ENCODE peak calls at places on chromosomes 3 and 15, in nine cellular contexts. Q, N, B, D, T, V, Y, A and H are unnamed samples.

GRCh38 chr3:126665221-126665936 is 10.5 kb upstream of the TXNRD3 start:
- DNase-seq in Y (no peak), N (no peak), D (no peak), Q (no peak), A (peak), B (no peak), T (no peak), V (no peak), H (no peak)

GRCh38 chr3:126961191-126961790 is 21.6 kb upstream of the PLXNA1 start:
- DNase-seq in V (peak), A (peak), D (no peak), Y (peak), Q (peak), T (no peak), N (no peak), B (peak), H (no peak)

GRCh38 chr15:98983333-98983732 is 24.3 kb downstream of the PGPEP1L start:
- DNase-seq in Q (no peak), V (peak), B (peak), D (no peak), N (no peak), T (no peak), A (no peak), Y (peak), H (no peak)

GRCh38 chr15:70471517-70471916 is 291.8 kb downstream of the UACA start:
- DNase-seq in T (no peak), N (no peak), A (no peak), Q (no peak), V (no peak), B (no peak), D (no peak), Y (no peak), H (no peak)

GRCh38 chr3:124292329-124292728 is 300.4 kb upstream of the ROPN1 start:
- DNase-seq in Y (no peak), T (no peak), A (no peak), N (no peak), D (no peak), V (no peak), B (no peak), Q (no peak), H (peak)

GRCh38 chr15:48590704-48591103 is 54.8 kb downstream of the FBN1 start:
- DNase-seq in T (no peak), D (no peak), Y (no peak), A (no peak), Q (no peak), N (no peak), B (no peak), V (no peak), H (no peak)

GRCh38 chr3:177735441-177735840 is 538.2 kb upstream of the TBL1XR1 start:
- DNase-seq in N (no peak), A (no peak), B (no peak), Y (no peak), Q (no peak), V (peak), T (no peak), D (no peak), H (no peak)

GRCh38 chr3:184604039-184604955 is 42.7 kb downstream of the EPHB3 start:
- DNase-seq in N (no peak), T (no peak), B (no peak), A (peak), Y (no peak), D (no peak), Q (peak), V (no peak), H (peak)

GRCh38 chr3:190481779-190482178 is 32.1 kb upstream of the TMEM207 start:
- DNase-seq in D (no peak), T (no peak), V (no peak), N (no peak), Y (no peak), B (no peak), Q (no peak), A (no peak), H (no peak)

GRCh38 chr3:109643590-109643989 is 306.2 kb upstream of the DPPA4 start:
- DNase-seq in V (no peak), N (no peak), Q (no peak), Y (no peak), D (no peak), B (no peak), T (no peak), A (no peak), H (peak)

GRCh38 chr3:13549513-13550256 is 760 bp downstream of the FBLN2 start:
- DNase-seq in A (no peak), Q (peak), N (no peak), D (no peak), V (no peak), T (no peak), B (no peak), Y (no peak), H (no peak)

GRCh38 chr3:169215461-169215860 is 448.1 kb downstream of the MECOM start:
- DNase-seq in V (no peak), Y (no peak), N (no peak), Q (no peak), T (no peak), B (no peak), D (no peak), A (no peak), H (no peak)

GRCh38 chr15:78207110-78207458 is 27.3 kb downstream of the ACSBG1 start:
- DNase-seq in T (no peak), V (no peak), D (no peak), N (no peak), Q (no peak), B (no peak), A (no peak), Y (no peak), H (no peak)

GRCh38 chr15:66472176-66472999 is 25.2 kb downstream of the SNAPC5 start:
- DNase-seq in D (no peak), Q (no peak), N (peak), Y (no peak), A (no peak), V (peak), T (no peak), B (no peak), H (no peak)

GRCh38 chr3:108301695-108302404 is 5.5 kb downstream of the HHLA2 start:
- DNase-seq in D (no peak), N (no peak), V (no peak), Q (no peak), B (no peak), A (no peak), T (no peak), Y (no peak), H (no peak)

GRCh38 chr3:38349684-38350359 is 3.2 kb downstream of the XYLB start:
- DNase-seq in Y (no peak), D (no peak), T (no peak), B (no peak), V (peak), A (no peak), Q (no peak), N (no peak), H (no peak)

GRCh38 chr15:94370197-94370987 is 139.0 kb downstream of the MCTP2 start:
- DNase-seq in V (no peak), A (no peak), T (no peak), B (no peak), Q (no peak), N (no peak), Y (no peak), D (no peak), H (no peak)

GRCh38 chr15:74780983-74781672 is 752 bp upstream of the CSK start:
- DNase-seq in T (no peak), B (no peak), D (no peak), A (no peak), Y (no peak), N (peak), V (peak), Q (no peak), H (no peak)

GRCh38 chr15:48317221-48317620 is 14.0 kb upstream of the DUT start:
- DNase-seq in Y (no peak), D (no peak), V (no peak), B (no peak), N (no peak), T (no peak), A (no peak), Q (no peak), H (no peak)

GRCh38 chr3:124491098-124491497 is 239.2 kb upstream of the UMPS start:
- DNase-seq in D (no peak), Y (no peak), N (no peak), Q (no peak), A (no peak), B (no peak), T (no peak), V (no peak), H (peak)

GRCh38 chr15:88018865-88019626 is 237.5 kb downstream of the NTRK3 start:
- DNase-seq in B (no peak), D (peak), T (no peak), V (peak), Q (no peak), Y (peak), A (no peak), N (no peak), H (no peak)

GRCh38 chr15:45110256-45110820 is 3.6 kb downstream of the DUOX2 start:
- DNase-seq in A (no peak), V (no peak), N (no peak), D (no peak), T (no peak), Y (no peak), B (no peak), Q (no peak), H (no peak)

GRCh38 chr3:119234610-119235009 is 6.1 kb downstream of the B4GALT4 start:
- DNase-seq in N (no peak), Q (no peak), D (no peak), Y (no peak), B (no peak), T (no peak), A (no peak), V (no peak), H (no peak)

GRCh38 chr3:107938128-107938527 is 152.7 kb downstream of the CD47 start:
- DNase-seq in N (no peak), V (peak), Y (no peak), B (no peak), Q (no peak), T (no peak), D (peak), A (no peak), H (peak)

GRCh38 chr3:16338124-16338523 is 73.1 kb downstream of the OXNAD1 start:
- DNase-seq in Y (no peak), T (no peak), N (peak), B (no peak), Q (no peak), A (no peak), D (no peak), V (peak), H (peak)

GRCh38 chr3:71681224-71681668 is 44.0 kb downstream of the EIF4E3 start:
- DNase-seq in N (no peak), T (peak), B (peak), Q (peak), A (peak), D (peak), V (peak), Y (peak), H (peak)

GRCh38 chr3:34056951-34057390 is 258.5 kb downstream of the PDCD6IP start:
- DNase-seq in Q (no peak), V (peak), T (no peak), B (no peak), A (no peak), D (no peak), Y (no peak), N (no peak), H (no peak)

GRCh38 chr3:136141296-136141785 is 54.8 kb downstream of the MSL2 start:
- DNase-seq in V (no peak), T (no peak), B (no peak), A (no peak), Y (no peak), N (no peak), D (no peak), Q (no peak), H (no peak)

GRCh38 chr15:100261302-100262240 is 80.2 kb downstream of the ADAMTS17 start:
- DNase-seq in A (no peak), Y (no peak), T (no peak), N (no peak), V (no peak), Q (no peak), B (peak), D (no peak), H (no peak)

GRCh38 chr3:126026277-126026751 is 57.3 kb downstream of the ROPN1B start:
- DNase-seq in Q (no peak), V (no peak), D (no peak), B (no peak), T (no peak), N (no peak), Y (no peak), A (no peak), H (no peak)

GRCh38 chr3:45182915-45183881 is 37.0 kb upstream of the CDCP1 start:
- DNase-seq in Y (no peak), B (no peak), A (peak), V (peak), Q (no peak), T (no peak), D (peak), N (no peak), H (peak)

DNA sequence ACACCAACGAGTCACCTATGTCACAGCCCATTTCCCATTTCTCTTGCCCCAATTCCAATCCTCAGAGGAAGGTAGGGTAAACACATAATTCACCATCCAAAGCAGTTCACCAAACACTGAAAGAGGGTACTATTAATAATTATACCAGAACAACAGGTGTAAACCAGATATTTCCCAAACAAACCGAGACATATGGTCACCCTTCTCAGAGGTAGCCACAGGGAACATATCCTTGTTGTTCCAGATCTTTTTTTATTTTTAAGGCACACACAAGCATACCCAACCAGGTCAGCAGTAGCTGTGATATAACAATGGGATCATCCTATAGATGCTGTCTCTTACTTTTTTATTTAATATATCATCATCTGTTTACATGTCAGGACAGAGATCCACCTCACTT is 24.7 kb downstream of the MAGI1 start:
- DNase-seq in A (no peak), D (no peak), V (no peak), Q (no peak), B (no peak), N (no peak), Y (no peak), T (no peak), H (no peak)
- H3K4me3 ChIP-seq in A (no peak), D (no peak), V (no peak), Q (no peak), B (no peak), N (no peak), Y (no peak), T (no peak), H (no peak)

DNA sequence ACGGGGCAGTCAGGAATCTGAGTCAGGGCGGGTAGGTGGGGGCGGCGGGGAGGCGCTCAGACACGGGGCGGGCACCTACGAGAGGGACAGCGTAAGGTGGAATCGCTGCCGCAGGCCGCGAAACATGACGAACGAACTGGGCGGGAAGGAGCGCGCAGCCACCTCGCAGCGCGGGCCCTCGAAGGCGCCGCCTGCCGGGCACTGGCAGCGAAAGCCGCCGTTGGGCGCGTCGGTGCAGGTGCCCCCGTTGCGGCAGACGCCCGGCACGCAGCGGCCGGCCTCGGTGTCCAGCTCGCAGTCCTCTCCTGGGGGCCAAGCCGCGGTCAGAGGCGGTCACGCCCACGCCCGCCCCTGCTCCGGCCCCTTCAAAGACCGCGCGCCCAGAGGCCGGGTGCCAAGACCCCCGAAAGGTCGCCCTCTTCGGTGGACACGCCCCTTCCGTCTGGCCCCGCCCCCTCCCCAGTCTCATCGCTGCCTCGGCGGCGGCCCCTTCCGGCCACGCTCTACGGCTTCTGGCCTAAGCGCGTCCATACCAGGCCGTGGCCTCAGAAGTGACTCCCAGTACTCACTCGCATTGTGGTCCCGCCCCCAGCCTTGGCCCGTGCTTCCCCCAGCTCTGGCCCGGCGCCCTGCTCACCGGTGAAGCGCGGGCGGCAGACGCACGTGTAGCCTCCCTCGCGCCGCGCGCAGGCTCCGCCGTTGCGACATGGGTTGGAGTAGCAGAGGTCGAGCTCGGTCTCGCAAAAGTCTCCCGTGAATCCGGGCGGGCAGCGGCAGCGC is 6.4 kb downstream of the CELSR3 start:
- DNase-seq in B (peak), Q (peak), Y (no peak), A (peak), N (peak), T (no peak), D (peak), V (peak), H (peak)
- H3K4me3 ChIP-seq in B (peak), Q (peak), Y (peak), A (peak), N (peak), T (peak), D (no peak), V (peak), H (peak)

GRCh38 chr3:97245201-97245910 is 431.0 kb downstream of the EPHA6 start:
- DNase-seq in D (no peak), Q (no peak), N (no peak), B (no peak), Y (no peak), A (no peak), T (no peak), V (no peak), H (no peak)
- H3K4me3 ChIP-seq in D (no peak), Q (no peak), N (no peak), B (no peak), Y (no peak), A (no peak), T (no peak), V (no peak), H (no peak)

GRCh38 chr15:23857028-23857641 is 170.0 kb upstream of the NDN start:
- DNase-seq in Q (no peak), B (no peak), A (no peak), D (peak), T (peak), V (peak), N (no peak), Y (no peak), H (peak)

GRCh38 chr15:23855947-23856346 is 168.8 kb upstream of the NDN start:
- DNase-seq in Q (no peak), V (no peak), A (no peak), Y (no peak), N (no peak), T (no peak), B (no peak), D (no peak), H (no peak)

GRCh38 chr15:23859008-23859407 is 171.9 kb upstream of the NDN start:
- DNase-seq in V (no peak), Y (no peak), D (no peak), N (no peak), Q (no peak), A (no peak), B (no peak), T (no peak), H (no peak)

GRCh38 chr15:23860290-23860751 is 173.2 kb upstream of the NDN start:
- DNase-seq in Y (no peak), B (no peak), Q (no peak), D (no peak), V (no peak), A (no peak), N (no peak), T (no peak), H (no peak)

GRCh38 chr15:23860846-23861245 is 173.7 kb upstream of the NDN start:
- DNase-seq in T (no peak), D (no peak), B (no peak), A (no peak), N (no peak), Y (no peak), Q (no peak), V (no peak), H (no peak)
- H3K4me3 ChIP-seq in T (no peak), D (no peak), B (no peak), A (no peak), N (no peak), Y (no peak), Q (no peak), V (no peak), H (no peak)

GRCh38 chr3:52317178-52317577 is 1.1 kb downstream of the DNAH1 start:
- DNase-seq in V (no peak), B (no peak), D (no peak), T (no peak), Q (no peak), A (no peak), N (no peak), Y (no peak), H (no peak)
- H3K4me3 ChIP-seq in V (peak), B (peak), D (peak), T (peak), Q (peak), A (peak), N (no peak), Y (peak), H (no peak)

DNA sequence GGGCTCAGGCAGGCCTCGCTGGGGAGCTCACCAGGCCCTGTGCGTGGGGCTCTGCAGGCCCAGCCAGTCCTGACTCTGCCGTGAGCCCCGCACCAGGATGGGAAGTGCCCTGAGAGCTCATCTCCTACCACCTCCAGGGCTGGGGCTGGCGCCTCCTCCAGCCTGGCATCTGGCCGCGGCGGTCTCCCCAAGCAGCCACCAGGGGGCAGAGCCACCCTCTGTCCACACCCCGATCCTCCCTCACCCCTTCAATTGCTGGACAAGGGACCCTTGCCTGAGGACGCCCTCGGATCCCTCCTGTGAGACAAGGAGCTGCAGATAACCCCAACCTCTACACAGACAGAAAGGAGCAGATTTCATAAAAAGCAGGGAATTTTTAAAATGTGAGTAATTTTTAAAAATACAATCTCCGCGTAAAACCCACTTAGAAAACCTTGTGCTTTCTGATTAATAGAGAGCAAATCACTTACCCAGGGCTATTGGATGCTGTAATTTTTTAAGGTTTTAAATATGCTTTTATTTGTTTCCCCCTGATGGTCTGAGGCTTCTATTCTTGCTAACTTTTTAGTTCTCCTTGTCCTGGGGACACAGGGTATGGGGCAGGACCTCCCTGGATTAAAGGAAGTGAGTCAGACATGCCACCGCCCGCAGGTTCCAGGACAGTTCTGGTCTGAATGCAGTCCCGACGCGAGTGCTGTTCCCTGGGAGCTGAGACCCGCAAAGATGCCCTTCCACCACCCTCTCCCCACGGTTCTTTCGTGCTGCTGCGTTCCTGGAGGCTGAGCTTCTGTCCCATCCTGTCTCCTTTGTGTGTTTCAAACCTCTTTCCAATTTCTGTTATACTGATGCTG is 52.3 kb upstream of the CHRNA7 start:
- DNase-seq in T (peak), A (peak), B (no peak), V (no peak), D (peak), Y (no peak), Q (peak), N (no peak), H (peak)
- H3K4me3 ChIP-seq in T (no peak), A (no peak), B (no peak), V (no peak), D (no peak), Y (no peak), Q (no peak), N (no peak), H (no peak)

GRCh38 chr3:154307363-154307762 is 16.9 kb downstream of the DHX36 start:
- DNase-seq in D (no peak), B (no peak), Q (no peak), V (no peak), N (no peak), Y (no peak), T (no peak), A (no peak), H (no peak)

GRCh38 chr3:154314152-154314551 is 10.1 kb downstream of the DHX36 start:
- DNase-seq in V (no peak), Q (no peak), A (no peak), N (no peak), Y (no peak), B (no peak), D (no peak), T (no peak), H (no peak)

GRCh38 chr3:154304936-154305335 is 19.4 kb downstream of the DHX36 start:
- DNase-seq in D (no peak), V (no peak), B (no peak), Y (no peak), N (no peak), T (no peak), Q (no peak), A (no peak), H (no peak)

GRCh38 chr3:154310840-154311239 is 13.4 kb downstream of the DHX36 start:
- DNase-seq in N (no peak), A (no peak), V (peak), T (no peak), Q (no peak), B (no peak), Y (no peak), D (no peak), H (no peak)
- H3K4me3 ChIP-seq in N (no peak), A (no peak), V (no peak), T (no peak), Q (no peak), B (no peak), Y (no peak), D (no peak), H (no peak)